ENCODE peak calls at places on chromosome 3, in seven cellular contexts. D is sigmoid colon; J is nephron progenitor cell; H is fibroblast of villous mesenchyme; Z is heart left ventricle; O is naive thymus-derived CD8-positive, alpha-beta T cell; Q is cardiac fibroblast. C is an unnamed sample.

GRCh38 chr3:106034313-106034712 is 165.5 kb upstream of the CBLB start:
- DNase-seq in D (no peak), J (no peak), H (no peak), Z (no peak), O (no peak), Q (no peak), C (no peak)

GRCh38 chr3:22886394-22886793 is 316.7 kb upstream of the UBE2E2 start:
- DNase-seq in D (peak), J (no peak), H (no peak), Z (peak), O (no peak), Q (no peak), C (no peak)

GRCh38 chr3:52059781-52060180 is 3.4 kb upstream of the DUSP7 start:
- DNase-seq in D (no peak), J (no peak), H (no peak), Z (no peak), O (no peak), Q (no peak), C (no peak)

GRCh38 chr3:42723146-42723683 is 20.6 kb upstream of the HHATL start:
- DNase-seq in D (no peak), J (no peak), H (no peak), Z (no peak), O (no peak), Q (no peak), C (no peak)

GRCh38 chr3:8296466-8296865 is 205.2 kb upstream of the LMCD1 start:
- DNase-seq in D (no peak), J (no peak), H (no peak), Z (no peak), O (no peak), Q (no peak), C (no peak)

GRCh38 chr3:168025076-168025475 is 70.6 kb downstream of the GOLIM4 start:
- DNase-seq in D (no peak), J (no peak), H (peak), Z (no peak), O (no peak), Q (peak), C (no peak)

GRCh38 chr3:126316515-126316939 is 40.7 kb downstream of the KLF15 start:
- DNase-seq in D (peak), J (no peak), H (no peak), Z (no peak), O (no peak), Q (no peak), C (peak)

GRCh38 chr3:112647122-112647521 is 6.2 kb upstream of the CCDC80 start:
- DNase-seq in D (no peak), J (no peak), H (peak), Z (no peak), O (no peak), Q (peak), C (no peak)

GRCh38 chr3:145326666-145327065 is 834.3 kb downstream of the PLOD2 start:
- DNase-seq in D (no peak), J (no peak), H (no peak), Z (no peak), O (no peak), Q (no peak), C (no peak)

GRCh38 chr3:146125946-146126345 is 35.0 kb downstream of the PLOD2 start:
- DNase-seq in D (no peak), J (no peak), H (peak), Z (no peak), O (no peak), Q (peak), C (no peak)

GRCh38 chr3:143078883-143079282 is 40.7 kb upstream of the CHST2 start:
- DNase-seq in D (no peak), J (no peak), H (peak), Z (no peak), O (no peak), Q (peak), C (no peak)

GRCh38 chr3:129240436-129240835 is 9.0 kb upstream of the COPG1 start:
- DNase-seq in D (no peak), J (no peak), H (no peak), Z (peak), O (no peak), Q (peak), C (no peak)

GRCh38 chr3:114307222-114307840 is 13.5 kb downstream of the TIGIT start:
- DNase-seq in D (no peak), J (no peak), H (no peak), Z (no peak), O (no peak), Q (no peak), C (no peak)

GRCh38 chr3:119310052-119310451 is 15.9 kb downstream of the ARHGAP31 start:
- DNase-seq in D (no peak), J (no peak), H (peak), Z (no peak), O (no peak), Q (peak), C (no peak)

GRCh38 chr3:77380141-77380540 is 340.2 kb downstream of the ROBO2 start:
- DNase-seq in D (no peak), J (no peak), H (no peak), Z (no peak), O (no peak), Q (no peak), C (no peak)

GRCh38 chr3:136146981-136147729 is 49.0 kb downstream of the MSL2 start:
- DNase-seq in D (no peak), J (no peak), H (peak), Z (no peak), O (no peak), Q (no peak), C (no peak)

GRCh38 chr3:4310971-4311370 is 7.8 kb downstream of the SETMAR start:
- DNase-seq in D (no peak), J (no peak), H (peak), Z (no peak), O (no peak), Q (no peak), C (no peak)

GRCh38 chr3:1576047-1576446 is 483.2 kb downstream of the CNTN6 start:
- DNase-seq in D (no peak), J (no peak), H (no peak), Z (no peak), O (no peak), Q (no peak), C (no peak)

C was measured in D341Med.